ENCODE peak calls at places on chromosomes 16 and 17, in five cellular contexts. G is A549, Z is IMR-90, E is H1, T is K562. W is an unnamed sample.

GRCh38 chr17:31596382-31597323 is 205.2 kb downstream of the RAB11FIP4 start:
- DNase-seq in G (peak; percentile 87), E (no peak), T (no peak), Z (peak; percentile 98), W (peak; percentile 44)

GRCh38 chr17:33303254-33303653 is 10.2 kb upstream of the ASIC2 start:
- DNase-seq in Z (no peak), T (no peak), E (no peak), G (no peak), W (no peak)

GRCh38 chr17:67239597-67239996 is 5.4 kb downstream of the HELZ start:
- DNase-seq in T (no peak), G (no peak), Z (peak; percentile 82), E (no peak), W (no peak)

GRCh38 chr17:72370819-72371218 is 250.0 kb downstream of the SOX9 start:
- DNase-seq in T (peak; percentile 16), G (peak; percentile 60), Z (peak; percentile 88), E (no peak), W (no peak)

GRCh38 chr17:59097876-59098275 is 8.8 kb downstream of the TRIM37 start:
- DNase-seq in Z (no peak), T (no peak), G (no peak), E (no peak), W (no peak)

GRCh38 chr16:4086153-4086552 is 30.1 kb downstream of the ADCY9 start:
- DNase-seq in E (no peak), Z (no peak), T (no peak), G (no peak), W (no peak)

GRCh38 chr16:27430923-27431484 is 29.0 kb downstream of the IL21R start:
- DNase-seq in E (peak; percentile 31), T (peak; percentile 75), Z (peak; percentile 52), G (no peak), W (no peak)

GRCh38 chr16:66562986-66563385 is 3.3 kb upstream of the CMTM1 start:
- DNase-seq in E (no peak), Z (no peak), T (no peak), G (no peak), W (no peak)

GRCh38 chr17:9472094-9472493 is 103.5 kb downstream of the STX8 start:
- DNase-seq in G (no peak), Z (peak; percentile 16), E (no peak), T (no peak), W (no peak)

GRCh38 chr17:61324540-61324868 is 75.1 kb upstream of the TBX2 start:
- DNase-seq in G (no peak), Z (peak; percentile 82), T (no peak), E (no peak), W (peak; percentile 49)

DNA sequence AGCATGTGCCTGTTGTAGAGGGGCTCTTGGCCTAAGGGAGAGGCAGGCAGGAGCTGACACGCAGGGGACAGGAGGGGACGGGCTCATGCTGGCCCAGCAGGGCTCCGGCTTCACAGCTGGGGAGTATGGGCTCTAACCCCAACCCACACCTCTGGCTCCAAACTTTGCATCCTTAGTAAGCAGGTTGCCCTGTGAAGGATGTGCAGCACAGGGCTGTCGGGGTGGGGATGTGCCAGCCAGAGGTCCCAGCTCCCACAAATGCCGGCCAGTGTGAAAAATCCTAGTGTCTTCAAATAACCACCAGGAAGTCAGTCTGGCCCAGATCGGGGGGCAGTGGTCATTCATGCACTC is 14.0 kb upstream of the FAM83G start:
- DNase-seq in G (no peak), Z (no peak), T (no peak), E (no peak), W (no peak)
- TF ChIP-seq MAFK in G (no peak), Z (no peak), T (no peak), E (no peak), W (no peak)

DNA sequence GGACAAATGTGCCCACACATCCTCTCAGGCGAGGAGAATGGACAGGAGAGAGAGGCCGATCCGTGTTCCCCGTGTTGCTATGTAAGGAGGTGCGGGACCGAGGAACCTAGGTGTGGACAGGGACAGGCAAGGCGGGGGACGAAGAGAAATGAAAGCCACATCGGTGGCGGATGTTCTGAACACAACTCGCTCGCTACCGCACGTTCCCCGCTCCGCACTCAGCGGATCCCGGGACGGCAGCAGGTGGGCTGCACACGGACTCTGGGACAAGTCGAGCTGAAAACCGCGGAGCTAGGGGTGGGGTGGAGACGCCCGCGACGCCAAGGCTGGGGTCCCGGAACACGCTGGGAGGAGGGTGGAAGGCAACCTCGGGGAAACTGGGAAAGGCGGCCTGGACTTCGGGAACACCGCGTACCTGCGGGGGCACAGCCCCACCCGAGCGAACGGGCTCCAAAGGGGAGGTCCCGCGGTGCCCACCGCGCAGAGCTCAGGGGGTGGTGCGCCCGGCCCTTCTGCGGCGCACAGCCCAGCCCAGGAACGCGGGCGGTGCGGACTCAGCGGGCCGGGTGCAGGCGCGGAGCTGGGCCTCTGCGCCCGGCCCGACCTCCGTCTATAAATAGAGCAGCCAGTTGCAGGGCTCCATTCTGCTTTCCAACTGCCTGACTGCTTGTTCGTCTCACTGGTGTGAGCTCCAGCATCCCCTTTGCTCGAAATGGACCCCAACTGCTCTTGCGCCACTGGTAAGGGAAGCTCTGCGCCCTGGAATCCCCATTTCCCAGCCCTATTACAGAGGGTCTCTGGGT is at the start of gene MT1E:
- DNase-seq in G (no peak), E (peak; percentile 66), T (no peak), Z (peak; percentile 76), W (peak; percentile 63)
- TF ChIP-seq MAFK in G (no peak), E (no peak), T (no peak), Z (no peak), W (no peak)

GRCh38 chr16:88681709-88682451 is 4.4 kb downstream of the SNAI3 start:
- DNase-seq in T (no peak), Z (peak; percentile 15), E (no peak), G (no peak), W (no peak)
- TF ChIP-seq MAFK in T (no peak), Z (no peak), E (no peak), G (no peak), W (no peak)

GRCh38 chr16:1763521-1764511 is 7.5 kb downstream of the NME3 start:
- DNase-seq in Z (no peak), G (no peak), E (peak; percentile 92), T (peak; percentile 97), W (no peak)
- TF ChIP-seq MAFK in Z (no peak), G (no peak), E (no peak), T (no peak), W (no peak)

GRCh38 chr17:75614556-75615270 is 18.5 kb upstream of the SMIM5 start:
- DNase-seq in G (no peak), E (no peak), T (no peak), Z (no peak), W (no peak)

GRCh38 chr17:75615301-75615700 is 17.9 kb upstream of the SMIM5 start:
- DNase-seq in G (no peak), T (no peak), E (no peak), Z (no peak), W (no peak)

GRCh38 chr17:75616521-75617122 is 16.6 kb upstream of the SMIM5 start:
- DNase-seq in E (no peak), T (no peak), G (no peak), Z (no peak), W (no peak)

GRCh38 chr17:75617675-75618074 is 15.6 kb upstream of the SMIM5 start:
- DNase-seq in T (no peak), Z (no peak), G (no peak), E (no peak), W (no peak)

GRCh38 chr17:75617218-75617617 is 16.0 kb upstream of the SMIM5 start:
- DNase-seq in Z (no peak), E (no peak), G (no peak), T (no peak), W (no peak)
- TF ChIP-seq MAFK in Z (no peak), E (no peak), G (no peak), T (no peak), W (no peak)

DNA sequence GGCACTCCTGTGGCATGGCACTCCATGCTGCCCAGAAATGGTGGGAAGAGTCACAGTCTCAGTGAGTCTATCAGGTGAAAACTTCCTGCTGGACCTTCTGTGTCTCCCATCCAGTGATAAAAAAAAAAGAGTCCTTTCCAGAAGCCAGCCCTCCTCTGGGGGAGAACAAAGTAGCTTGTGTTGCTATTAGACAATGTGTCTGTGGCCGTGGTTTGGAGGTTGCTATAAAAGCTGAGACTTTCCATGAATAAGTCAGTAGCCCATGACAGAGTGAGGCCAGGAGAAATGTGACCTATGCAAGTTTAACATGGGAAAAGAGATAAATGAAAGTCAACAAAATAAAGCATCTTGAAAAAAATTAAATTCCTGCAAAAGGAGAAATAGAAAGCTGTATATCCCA is 250.7 kb upstream of the MON1B start:
- DNase-seq in G (no peak), E (no peak), Z (no peak), T (no peak), W (no peak)
- TF ChIP-seq MAFK in G (no peak), E (no peak), Z (no peak), T (no peak), W (no peak)

GRCh38 chr17:29905879-29906167 is 24.2 kb downstream of the SSH2 start:
- DNase-seq in G (no peak), T (no peak), Z (no peak), E (no peak), W (no peak)
- TF ChIP-seq MAFK in G (no peak), T (no peak), Z (no peak), E (no peak), W (no peak)